ENCODE peak calls at places on chromosome 3, in eight cellular contexts. V is upper lobe of right lung; W is tibial nerve; O is hepatocyte; L is adrenal gland; G is CD4-positive, alpha-beta memory T cell; T is PC-9; S is psoas muscle. M is an unnamed sample. For H3K36me3, the result is how much of the 10 kb centered on the place peaks cover.

GRCh38 chr3:189999718-190000117 is 121.0 kb downstream of the P3H2 start:
- DNase-seq in G (no peak), T (no peak), L (no peak), V (no peak), S (no peak), O (no peak), W (no peak), M (no peak)

GRCh38 chr3:106332884-106333283 is 464.1 kb upstream of the CBLB start:
- DNase-seq in W (no peak), S (no peak), G (no peak), T (no peak), V (no peak), O (no peak), L (no peak), M (no peak)

GRCh38 chr3:115683773-115684172 is 60.5 kb downstream of the GAP43 start:
- DNase-seq in O (no peak), S (no peak), V (no peak), L (no peak), W (no peak), G (no peak), T (no peak), M (no peak)

GRCh38 chr3:150412599-150413069 is 4.5 kb downstream of the TSC22D2 start:
- DNase-seq in V (no peak), T (peak), G (no peak), S (no peak), W (no peak), O (peak), L (no peak), M (no peak)

GRCh38 chr3:110806924-110807323 is 264.7 kb upstream of the NECTIN3 start:
- DNase-seq in V (no peak), S (no peak), G (no peak), W (no peak), O (no peak), L (no peak), T (no peak), M (no peak)

GRCh38 chr3:15964605-15965061 is 166.9 kb upstream of the ANKRD28 start:
- DNase-seq in T (no peak), V (no peak), L (peak), W (peak), S (peak), G (no peak), O (no peak), M (no peak)

GRCh38 chr3:40780341-40780800 is 255.6 kb downstream of the ZNF621 start:
- DNase-seq in G (no peak), L (peak), S (peak), O (peak), W (peak), T (no peak), V (peak), M (no peak)

GRCh38 chr3:158488670-158489069 is 82.3 kb upstream of the MLF1 start:
- DNase-seq in T (no peak), O (no peak), S (no peak), W (no peak), G (no peak), V (no peak), L (no peak), M (no peak)

GRCh38 chr3:107525101-107525953 is 2.6 kb downstream of the BBX start:
- DNase-seq in V (peak), O (peak), G (peak), L (peak), W (peak), S (peak), T (peak), M (no peak)

GRCh38 chr3:38153986-38154608 is 11.2 kb upstream of the OXSR1 start:
- DNase-seq in V (no peak), T (peak), L (no peak), S (no peak), W (no peak), O (peak), G (no peak), M (no peak)

GRCh38 chr3:139897759-139898158 is 37.2 kb upstream of the CLSTN2 start:
- DNase-seq in S (no peak), L (no peak), V (no peak), T (no peak), G (no peak), W (no peak), O (no peak), M (no peak)

GRCh38 chr3:171165499-171165921 is 139.0 kb upstream of the SLC2A2 start:
- DNase-seq in G (no peak), T (no peak), S (no peak), O (no peak), L (no peak), V (no peak), W (no peak), M (no peak)

GRCh38 chr3:9986230-9986725 is 363 bp downstream of the EMC3 start:
- DNase-seq in G (no peak), S (no peak), O (peak), T (no peak), W (no peak), V (no peak), L (no peak), M (no peak)

GRCh38 chr3:71398157-71398836 is 185.2 kb downstream of the FOXP1 start:
- DNase-seq in S (no peak), W (no peak), T (no peak), O (no peak), G (peak), L (no peak), V (no peak), M (peak)

GRCh38 chr3:181844227-181844626 is 132.5 kb downstream of the SOX2 start:
- DNase-seq in V (no peak), T (no peak), W (no peak), O (no peak), S (no peak), G (no peak), L (no peak), M (no peak)

GRCh38 chr3:169864270-169864669 is 5.5 kb downstream of the LRRC31 start:
- DNase-seq in L (no peak), O (no peak), W (no peak), T (no peak), S (no peak), G (no peak), V (no peak), M (peak)

GRCh38 chr3:169861871-169862270 is 7.9 kb downstream of the LRRC31 start:
- DNase-seq in V (no peak), T (peak), L (no peak), G (no peak), S (no peak), O (no peak), W (no peak), M (no peak)

GRCh38 chr3:169867584-169868211 is 2.0 kb downstream of the LRRC31 start:
- DNase-seq in G (no peak), T (no peak), L (no peak), W (no peak), V (no peak), O (no peak), S (no peak), M (no peak)

GRCh38 chr3:169865176-169865800 is 4.4 kb downstream of the LRRC31 start:
- DNase-seq in S (no peak), L (no peak), W (no peak), T (no peak), O (no peak), G (no peak), V (no peak), M (no peak)

DNA sequence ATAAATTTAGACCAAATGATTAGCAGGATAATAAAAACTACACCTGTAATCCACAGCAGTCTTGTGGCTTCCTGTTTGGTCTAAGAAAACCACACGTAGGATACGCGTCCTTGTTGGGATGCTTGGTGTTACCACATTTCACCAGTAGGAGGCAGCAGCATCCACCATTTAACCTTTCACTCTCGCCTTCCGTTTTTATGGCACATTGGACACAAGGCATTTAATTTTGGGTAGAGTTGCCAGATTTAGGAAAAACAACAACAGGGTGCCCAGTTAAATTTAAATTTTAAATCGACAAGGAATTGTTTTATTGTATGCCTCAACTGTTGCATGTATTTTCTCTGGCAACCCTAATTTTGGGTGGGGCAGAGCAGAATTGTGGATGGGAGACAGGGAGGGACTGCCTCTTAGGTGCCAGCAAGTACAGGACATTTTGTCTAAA is 6.3 kb downstream of the LRRC31 start:
- DNase-seq in W (peak), T (peak), G (peak), O (peak), V (no peak), S (no peak), L (peak), M (peak)
- H3K4me3 ChIP-seq in W (no peak), T (no peak), G (no peak), O (no peak), V (no peak), S (no peak), L (no peak), M (peak)

GRCh38 chr3:53242642-53243041 is 13.2 kb downstream of the TKT start:
- DNase-seq in T (no peak), O (no peak), S (no peak), L (no peak), V (peak), G (no peak), W (no peak), M (no peak)
- H3K27ac ChIP-seq in T (peak), O (peak), S (peak), L (peak), V (peak), G (no peak), W (no peak), M (no peak)

GRCh38 chr3:194424953-194425352 is 25.9 kb upstream of the GP5 start:
- DNase-seq in O (no peak), V (no peak), T (no peak), L (no peak), G (no peak), S (no peak), W (no peak), M (no peak)

GRCh38 chr3:194423317-194423716 is 24.3 kb upstream of the GP5 start:
- DNase-seq in W (no peak), O (no peak), L (no peak), T (no peak), S (no peak), G (no peak), V (no peak), M (no peak)

GRCh38 chr3:194425399-194425798 is 26.3 kb upstream of the GP5 start:
- DNase-seq in O (no peak), V (no peak), W (no peak), S (no peak), L (no peak), T (no peak), G (no peak), M (no peak)

GRCh38 chr3:194422188-194422587 is 23.1 kb upstream of the GP5 start:
- DNase-seq in V (no peak), O (no peak), L (no peak), W (no peak), S (no peak), T (no peak), G (no peak), M (no peak)

DNA sequence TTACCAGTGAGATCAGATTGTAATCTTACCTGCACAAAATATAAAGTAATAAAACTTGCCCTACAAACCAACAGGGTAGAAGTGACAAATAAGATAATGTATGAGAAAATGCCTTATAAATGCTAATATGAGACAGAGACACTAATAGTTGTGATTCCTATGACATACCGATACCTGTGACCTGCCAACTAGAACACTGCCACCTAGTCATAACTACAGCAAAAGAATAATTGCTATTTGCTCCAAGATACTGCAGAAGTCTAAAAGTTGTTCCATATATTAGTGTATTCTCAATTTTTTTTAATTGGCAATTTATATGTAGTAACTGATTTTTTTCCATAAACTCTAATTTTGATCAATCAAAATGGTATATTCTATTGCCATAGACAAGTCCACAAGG is 25.3 kb upstream of the GP5 start:
- DNase-seq in V (no peak), T (no peak), W (no peak), S (no peak), O (no peak), G (no peak), L (no peak), M (no peak)
- H3K36me3 ChIP-seq in V (half or more), T (half or more), W (half or more), S (under half), O (under half), G (under half), L (under half), M (half or more)

DNA sequence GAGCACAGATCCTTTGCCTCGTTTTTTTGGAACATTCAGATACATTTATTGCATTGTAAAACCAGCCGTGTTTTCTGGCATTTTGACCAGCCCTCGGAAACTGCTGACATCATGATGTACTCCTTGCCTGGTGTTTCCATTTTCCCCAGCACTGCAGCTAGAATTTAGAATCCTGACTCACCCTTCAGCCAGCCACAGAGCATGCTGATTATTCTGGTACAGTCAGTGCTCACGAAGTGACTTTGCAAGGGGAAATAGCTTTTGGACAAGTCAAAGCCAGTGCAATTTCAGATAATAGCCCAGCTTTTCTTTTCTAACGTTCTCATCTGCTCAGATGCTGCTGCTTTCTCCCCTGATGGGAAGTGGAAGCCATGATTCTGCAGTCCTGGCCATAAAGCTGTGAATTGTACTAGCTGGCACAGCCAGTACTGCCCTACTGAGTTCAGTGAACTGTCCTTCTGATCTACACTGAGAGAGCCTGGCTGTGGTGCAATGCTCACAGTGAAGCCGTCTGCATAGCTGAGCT is 12.1 kb upstream of the CNBP start:
- DNase-seq in L (peak), T (peak), S (peak), V (no peak), W (peak), G (no peak), O (peak), M (no peak)
- H3K4me3 ChIP-seq in L (no peak), T (peak), S (peak), V (no peak), W (no peak), G (no peak), O (no peak), M (no peak)

GRCh38 chr3:5252111-5252510 is 64.6 kb downstream of the EDEM1 start:
- DNase-seq in V (no peak), W (no peak), G (no peak), S (no peak), L (no peak), O (no peak), T (no peak), M (no peak)

GRCh38 chr3:5251196-5251583 is 63.7 kb downstream of the EDEM1 start:
- DNase-seq in W (no peak), S (no peak), V (no peak), G (no peak), O (no peak), T (no peak), L (no peak), M (no peak)

GRCh38 chr3:5258526-5258925 is 71.0 kb downstream of the EDEM1 start:
- DNase-seq in G (no peak), S (no peak), L (no peak), O (no peak), W (no peak), V (no peak), T (no peak), M (no peak)

GRCh38 chr3:5250467-5251195 is 63.1 kb downstream of the EDEM1 start:
- DNase-seq in W (no peak), V (no peak), S (no peak), O (no peak), T (no peak), G (no peak), L (no peak), M (no peak)

GRCh38 chr3:5254281-5255048 is 67.0 kb downstream of the EDEM1 start:
- DNase-seq in L (no peak), W (no peak), O (no peak), S (no peak), T (no peak), G (no peak), V (no peak), M (no peak)
- H3K27ac ChIP-seq in L (no peak), W (no peak), O (no peak), S (no peak), T (no peak), G (no peak), V (no peak), M (no peak)

GRCh38 chr3:130739848-130740247 is 6.8 kb downstream of the PIK3R4 start:
- DNase-seq in T (no peak), L (no peak), O (no peak), G (no peak), W (no peak), V (no peak), S (no peak), M (no peak)
- H3K36me3 ChIP-seq in T (under half), L (under half), O (under half), G (under half), W (half or more), V (under half), S (under half), M (under half)

DNA sequence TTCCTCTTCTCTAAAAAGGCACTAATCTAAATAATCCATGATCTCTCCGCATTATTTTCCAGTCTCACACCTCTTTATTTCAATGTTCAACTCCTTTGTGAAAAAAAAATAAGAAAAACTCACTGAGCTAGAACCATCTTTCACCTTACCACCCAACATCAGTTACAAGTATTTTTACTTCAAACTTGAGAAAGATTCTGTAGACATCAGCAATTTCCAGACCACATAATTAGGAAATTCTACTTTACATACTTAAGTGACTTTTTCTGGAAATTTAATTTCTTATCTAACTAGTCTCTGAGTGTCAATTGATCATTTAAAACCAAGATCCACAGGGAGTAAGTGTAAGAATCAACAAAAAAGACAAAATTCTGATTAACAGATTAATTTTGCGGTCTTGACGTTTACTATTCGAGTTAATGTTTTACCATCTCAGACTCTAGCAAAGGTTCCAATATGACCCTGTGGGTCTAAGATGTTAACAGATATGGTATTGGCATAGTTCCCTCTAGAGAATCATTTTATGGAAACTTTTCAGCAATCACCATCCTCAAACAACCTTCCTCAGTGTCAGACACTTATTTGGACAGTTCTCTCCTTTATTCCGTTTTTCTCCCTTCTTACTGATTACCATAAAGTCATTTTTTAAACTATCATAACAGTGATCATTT is 5.1 kb downstream of the ATP13A3 start:
- DNase-seq in T (no peak), L (no peak), V (no peak), G (no peak), S (no peak), W (no peak), O (no peak), M (no peak)
- H3K4me3 ChIP-seq in T (peak), L (no peak), V (no peak), G (no peak), S (no peak), W (no peak), O (no peak), M (peak)